ENCODE peak calls at places on chromosome 11, in seven cellular contexts. One of them, this sample, is unnamed.
A peak's percentile ranks its signal among the peaks of the same experiment; 100 is the strongest.

GRCh38 chr11:33371049-33371448 is 113.9 kb downstream of the HIPK3 start:
- DNase-seq in BJ: no peak
- DNase-seq in activated CD4-positive, CD25-positive, alpha-beta regulatory T cell: no peak
- DNase-seq in NCI-H774: no peak
- DNase-seq in fibroblast of villous mesenchyme: no peak
- DNase-seq in COR-L47: no peak
- DNase-seq in naive thymus-derived CD8-positive, alpha-beta T cell: no peak
- DNase-seq in this sample: no peak

GRCh38 chr11:88402192-88402715 is 64.7 kb upstream of the CTSC start:
- DNase-seq in BJ: peak; percentile 91
- DNase-seq in activated CD4-positive, CD25-positive, alpha-beta regulatory T cell: no peak
- DNase-seq in NCI-H774: no peak
- DNase-seq in fibroblast of villous mesenchyme: peak; percentile 93
- DNase-seq in COR-L47: no peak
- DNase-seq in naive thymus-derived CD8-positive, alpha-beta T cell: no peak
- DNase-seq in this sample: peak; percentile 58

GRCh38 chr11:65445101-65445603 is 22.6 kb downstream of the NEAT1 start:
- DNase-seq in BJ: no peak
- DNase-seq in activated CD4-positive, CD25-positive, alpha-beta regulatory T cell: no peak
- DNase-seq in NCI-H774: no peak
- DNase-seq in fibroblast of villous mesenchyme: no peak
- DNase-seq in COR-L47: no peak
- DNase-seq in naive thymus-derived CD8-positive, alpha-beta T cell: no peak
- DNase-seq in this sample: no peak

GRCh38 chr11:35383953-35384352 is 35.4 kb downstream of the SLC1A2 start:
- DNase-seq in BJ: no peak
- DNase-seq in activated CD4-positive, CD25-positive, alpha-beta regulatory T cell: no peak
- DNase-seq in NCI-H774: no peak
- DNase-seq in fibroblast of villous mesenchyme: no peak
- DNase-seq in COR-L47: no peak
- DNase-seq in naive thymus-derived CD8-positive, alpha-beta T cell: no peak
- DNase-seq in this sample: no peak

GRCh38 chr11:124581817-124582216 is 12.0 kb downstream of the OR8A1 start:
- DNase-seq in BJ: no peak
- DNase-seq in activated CD4-positive, CD25-positive, alpha-beta regulatory T cell: no peak
- DNase-seq in NCI-H774: no peak
- DNase-seq in fibroblast of villous mesenchyme: no peak
- DNase-seq in COR-L47: no peak
- DNase-seq in naive thymus-derived CD8-positive, alpha-beta T cell: no peak
- DNase-seq in this sample: no peak

GRCh38 chr11:116719102-116719501 is 53.7 kb downstream of the BUD13 start:
- DNase-seq in BJ: no peak
- DNase-seq in activated CD4-positive, CD25-positive, alpha-beta regulatory T cell: no peak
- DNase-seq in NCI-H774: no peak
- DNase-seq in fibroblast of villous mesenchyme: no peak
- DNase-seq in COR-L47: peak; percentile 73
- DNase-seq in naive thymus-derived CD8-positive, alpha-beta T cell: no peak
- DNase-seq in this sample: no peak

GRCh38 chr11:1126935-1127663 is 30.7 kb upstream of the MUC5AC start:
- DNase-seq in BJ: no peak
- DNase-seq in activated CD4-positive, CD25-positive, alpha-beta regulatory T cell: no peak
- DNase-seq in NCI-H774: no peak
- DNase-seq in fibroblast of villous mesenchyme: no peak
- DNase-seq in COR-L47: no peak
- DNase-seq in naive thymus-derived CD8-positive, alpha-beta T cell: no peak
- DNase-seq in this sample: no peak

GRCh38 chr11:24861440-24861839 is 364.6 kb downstream of the LUZP2 start:
- DNase-seq in BJ: no peak
- DNase-seq in activated CD4-positive, CD25-positive, alpha-beta regulatory T cell: no peak
- DNase-seq in NCI-H774: no peak
- DNase-seq in fibroblast of villous mesenchyme: no peak
- DNase-seq in COR-L47: no peak
- DNase-seq in naive thymus-derived CD8-positive, alpha-beta T cell: no peak
- DNase-seq in this sample: no peak

GRCh38 chr11:57763568-57763967 is 2.0 kb downstream of the CTNND1 start:
- DNase-seq in BJ: no peak
- DNase-seq in activated CD4-positive, CD25-positive, alpha-beta regulatory T cell: no peak
- DNase-seq in NCI-H774: no peak
- DNase-seq in fibroblast of villous mesenchyme: peak; percentile 50
- DNase-seq in COR-L47: no peak
- DNase-seq in naive thymus-derived CD8-positive, alpha-beta T cell: no peak
- DNase-seq in this sample: no peak

GRCh38 chr11:91851908-91852307 is 372.7 kb upstream of the FAT3 start:
- DNase-seq in BJ: no peak
- DNase-seq in activated CD4-positive, CD25-positive, alpha-beta regulatory T cell: no peak
- DNase-seq in NCI-H774: no peak
- DNase-seq in fibroblast of villous mesenchyme: no peak
- DNase-seq in COR-L47: no peak
- DNase-seq in naive thymus-derived CD8-positive, alpha-beta T cell: no peak
- DNase-seq in this sample: no peak

GRCh38 chr11:77071077-77071476 is 4.3 kb downstream of the CAPN5 start:
- DNase-seq in BJ: no peak
- DNase-seq in activated CD4-positive, CD25-positive, alpha-beta regulatory T cell: no peak
- DNase-seq in NCI-H774: no peak
- DNase-seq in fibroblast of villous mesenchyme: no peak
- DNase-seq in COR-L47: no peak
- DNase-seq in naive thymus-derived CD8-positive, alpha-beta T cell: no peak
- DNase-seq in this sample: no peak

GRCh38 chr11:9091044-9091936 is at the start of gene SCUBE2:
- DNase-seq in BJ: no peak
- DNase-seq in activated CD4-positive, CD25-positive, alpha-beta regulatory T cell: no peak
- DNase-seq in NCI-H774: no peak
- DNase-seq in fibroblast of villous mesenchyme: no peak
- DNase-seq in COR-L47: no peak
- DNase-seq in naive thymus-derived CD8-positive, alpha-beta T cell: no peak
- DNase-seq in this sample: no peak

GRCh38 chr11:97607301-97608000 is 1217.6 kb downstream of the JRKL start:
- DNase-seq in BJ: no peak
- DNase-seq in activated CD4-positive, CD25-positive, alpha-beta regulatory T cell: no peak
- DNase-seq in NCI-H774: no peak
- DNase-seq in fibroblast of villous mesenchyme: peak; percentile 3
- DNase-seq in COR-L47: no peak
- DNase-seq in naive thymus-derived CD8-positive, alpha-beta T cell: no peak
- DNase-seq in this sample: no peak

GRCh38 chr11:77095551-77096490 is 6.8 kb upstream of the OMP start:
- DNase-seq in BJ: no peak
- DNase-seq in activated CD4-positive, CD25-positive, alpha-beta regulatory T cell: no peak
- DNase-seq in NCI-H774: no peak
- DNase-seq in fibroblast of villous mesenchyme: no peak
- DNase-seq in COR-L47: no peak
- DNase-seq in naive thymus-derived CD8-positive, alpha-beta T cell: no peak
- DNase-seq in this sample: no peak

GRCh38 chr11:59138643-59139042 is 4.0 kb upstream of the FAM111A start:
- DNase-seq in BJ: no peak
- DNase-seq in activated CD4-positive, CD25-positive, alpha-beta regulatory T cell: no peak
- DNase-seq in NCI-H774: no peak
- DNase-seq in fibroblast of villous mesenchyme: no peak
- DNase-seq in COR-L47: no peak
- DNase-seq in naive thymus-derived CD8-positive, alpha-beta T cell: no peak
- DNase-seq in this sample: no peak

GRCh38 chr11:19407692-19408091 is 166.9 kb upstream of the E2F8 start:
- DNase-seq in BJ: no peak
- DNase-seq in activated CD4-positive, CD25-positive, alpha-beta regulatory T cell: no peak
- DNase-seq in NCI-H774: no peak
- DNase-seq in fibroblast of villous mesenchyme: no peak
- DNase-seq in COR-L47: no peak
- DNase-seq in naive thymus-derived CD8-positive, alpha-beta T cell: no peak
- DNase-seq in this sample: no peak

GRCh38 chr11:132123854-132124835 is 753.7 kb downstream of the NTM start:
- DNase-seq in BJ: no peak
- DNase-seq in activated CD4-positive, CD25-positive, alpha-beta regulatory T cell: no peak
- DNase-seq in NCI-H774: no peak
- DNase-seq in fibroblast of villous mesenchyme: no peak
- DNase-seq in COR-L47: no peak
- DNase-seq in naive thymus-derived CD8-positive, alpha-beta T cell: no peak
- DNase-seq in this sample: no peak

GRCh38 chr11:44190883-44191230 is 95.4 kb downstream of the EXT2 start:
- DNase-seq in BJ: no peak
- DNase-seq in activated CD4-positive, CD25-positive, alpha-beta regulatory T cell: no peak
- DNase-seq in NCI-H774: no peak
- DNase-seq in fibroblast of villous mesenchyme: no peak
- DNase-seq in COR-L47: no peak
- DNase-seq in naive thymus-derived CD8-positive, alpha-beta T cell: no peak
- DNase-seq in this sample: no peak

GRCh38 chr11:117175104-117175503 is 3.4 kb upstream of the SIDT2 start:
- DNase-seq in BJ: no peak
- DNase-seq in activated CD4-positive, CD25-positive, alpha-beta regulatory T cell: no peak
- DNase-seq in NCI-H774: no peak
- DNase-seq in fibroblast of villous mesenchyme: no peak
- DNase-seq in COR-L47: no peak
- DNase-seq in naive thymus-derived CD8-positive, alpha-beta T cell: no peak
- DNase-seq in this sample: no peak

GRCh38 chr11:103903621-103904323 is 132.7 kb upstream of the DDI1 start:
- DNase-seq in BJ: no peak
- DNase-seq in activated CD4-positive, CD25-positive, alpha-beta regulatory T cell: no peak
- DNase-seq in NCI-H774: no peak
- DNase-seq in fibroblast of villous mesenchyme: no peak
- DNase-seq in COR-L47: no peak
- DNase-seq in naive thymus-derived CD8-positive, alpha-beta T cell: no peak
- DNase-seq in this sample: no peak

GRCh38 chr11:123159146-123159857 is 35.7 kb downstream of the CLMP start:
- DNase-seq in BJ: no peak
- DNase-seq in activated CD4-positive, CD25-positive, alpha-beta regulatory T cell: no peak
- DNase-seq in NCI-H774: no peak
- DNase-seq in fibroblast of villous mesenchyme: peak; percentile 45
- DNase-seq in COR-L47: no peak
- DNase-seq in naive thymus-derived CD8-positive, alpha-beta T cell: no peak
- DNase-seq in this sample: no peak

GRCh38 chr11:16945671-16946469 is 68.3 kb downstream of the PLEKHA7 start:
- DNase-seq in BJ: no peak
- DNase-seq in activated CD4-positive, CD25-positive, alpha-beta regulatory T cell: no peak
- DNase-seq in NCI-H774: peak; percentile 47
- DNase-seq in fibroblast of villous mesenchyme: peak; percentile 52
- DNase-seq in COR-L47: peak; percentile 69
- DNase-seq in naive thymus-derived CD8-positive, alpha-beta T cell: no peak
- DNase-seq in this sample: peak; percentile 2

GRCh38 chr11:74018331-74019005 is 9.6 kb upstream of the UCP3 start:
- DNase-seq in BJ: no peak
- DNase-seq in activated CD4-positive, CD25-positive, alpha-beta regulatory T cell: no peak
- DNase-seq in NCI-H774: no peak
- DNase-seq in fibroblast of villous mesenchyme: peak; percentile 97
- DNase-seq in COR-L47: no peak
- DNase-seq in naive thymus-derived CD8-positive, alpha-beta T cell: no peak
- DNase-seq in this sample: no peak